ENCODE peak calls at places on chromosomes 2 and 18, in six cellular contexts. R is fibroblast of lung; D is C1 segment of cervical spinal cord; W is fibroblast of the aortic adventitia; A is amniotic stem cell; I is activated CD4-positive, alpha-beta T cell treated with anti-CD3 and anti-CD28 coated beads for 36 hours. K is an unnamed sample.

GRCh38 chr18:8895987-8896619 is 190.7 kb downstream of the MTCL1 start:
- DNase-seq in R (peak), D (no peak), W (peak), A (no peak), I (no peak), K (no peak)

GRCh38 chr2:130808482-130809268 is 28.0 kb upstream of the ARHGEF4 start:
- DNase-seq in R (peak), D (no peak), W (peak), A (no peak), I (no peak), K (no peak)

GRCh38 chr2:137566387-137566786 is 397.9 kb upstream of the HNMT start:
- DNase-seq in R (no peak), D (no peak), W (no peak), A (no peak), I (no peak), K (no peak)

GRCh38 chr2:46967990-46968647 is 52.5 kb upstream of the MCFD2 start:
- DNase-seq in R (peak), D (no peak), W (peak), A (peak), I (no peak), K (no peak)

GRCh38 chr2:211479496-211480150 is 923.2 kb downstream of the CPS1 start:
- DNase-seq in R (no peak), D (no peak), W (no peak), A (no peak), I (no peak), K (no peak)

GRCh38 chr2:45178359-45178758 is 169.1 kb upstream of the SIX2 start:
- DNase-seq in R (no peak), D (no peak), W (no peak), A (no peak), I (no peak), K (no peak)

GRCh38 chr2:174634130-174635014 is 36.8 kb upstream of the WIPF1 start:
- DNase-seq in R (no peak), D (no peak), W (peak), A (no peak), I (peak), K (no peak)

GRCh38 chr2:146764301-146764700 is 1080.5 kb upstream of the ACVR2A start:
- DNase-seq in R (peak), D (no peak), W (no peak), A (no peak), I (no peak), K (no peak)

GRCh38 chr2:100470898-100471514 is 724 bp downstream of the NMS start:
- DNase-seq in R (peak), D (no peak), W (peak), A (no peak), I (peak), K (peak)

GRCh38 chr18:40109251-40110049 is 1845.6 kb upstream of the PIK3C3 start:
- DNase-seq in R (no peak), D (no peak), W (no peak), A (no peak), I (no peak), K (no peak)

GRCh38 chr2:53629527-53629926 is 138.1 kb upstream of the CHAC2 start:
- DNase-seq in R (no peak), D (peak), W (no peak), A (no peak), I (no peak), K (no peak)

GRCh38 chr2:216257089-216257488 is 115.2 kb downstream of the MARCHF4 start:
- DNase-seq in R (no peak), D (no peak), W (no peak), A (no peak), I (no peak), K (no peak)

GRCh38 chr2:241180495-241180894 is 8.0 kb upstream of the ANO7 start:
- DNase-seq in R (no peak), D (no peak), W (no peak), A (no peak), I (no peak), K (peak)

GRCh38 chr2:79874015-79874414 is 361.2 kb downstream of the CTNNA2 start:
- DNase-seq in R (no peak), D (no peak), W (no peak), A (no peak), I (no peak), K (no peak)

GRCh38 chr2:95348609-95349567 is 51.7 kb downstream of the KCNIP3 start:
- DNase-seq in R (peak), D (no peak), W (peak), A (no peak), I (no peak), K (peak)

GRCh38 chr2:58319481-58319880 is 78.4 kb upstream of the FANCL start:
- DNase-seq in R (no peak), D (no peak), W (no peak), A (no peak), I (no peak), K (no peak)

GRCh38 chr2:60550151-60550983 is 3.1 kb downstream of the BCL11A start:
- DNase-seq in R (peak), D (no peak), W (peak), A (peak), I (peak), K (peak)

GRCh38 chr2:54122939-54123338 is 7.5 kb downstream of the ACYP2 start:
- DNase-seq in R (peak), D (no peak), W (peak), A (peak), I (no peak), K (no peak)

GRCh38 chr2:46824611-46825010 is 91.0 kb downstream of the MCFD2 start:
- DNase-seq in R (no peak), D (no peak), W (no peak), A (no peak), I (no peak), K (no peak)

GRCh38 chr18:70337139-70337972 is 48.5 kb downstream of the SOCS6 start:
- DNase-seq in R (peak), D (no peak), W (peak), A (peak), I (no peak), K (no peak)

GRCh38 chr2:96402591-96402990 is 67.0 kb downstream of the NCAPH start:
- DNase-seq in R (no peak), D (no peak), W (no peak), A (no peak), I (no peak), K (no peak)

GRCh38 chr2:202339052-202339870 is 36.9 kb upstream of the BMPR2 start:
- DNase-seq in R (peak), D (no peak), W (peak), A (peak), I (no peak), K (no peak)

GRCh38 chr2:157922341-157922740 is 46.2 kb upstream of the ACVR1 start:
- DNase-seq in R (no peak), D (no peak), W (no peak), A (no peak), I (no peak), K (no peak)